ENCODE peak calls at places on chromosomes 16 and 17, in five cellular contexts. P, N, U, V and T are unnamed samples.
A peak's percentile ranks its signal among the peaks of the same experiment; 100 is the strongest.

GRCh38 chr17:38333635-38334295 is 10.0 kb downstream of the GPR179 start:
- DNase-seq in U (peak; percentile 71), P (no peak), N (no peak), V (no peak), T (peak; percentile 81)

GRCh38 chr17:77796201-77796860 is 162.2 kb upstream of the TNRC6C start:
- DNase-seq in V (no peak), N (peak; percentile 60), P (no peak), U (no peak), T (no peak)

GRCh38 chr16:1018447-1018846 is 36.9 kb downstream of the SOX8 start:
- DNase-seq in V (no peak), N (no peak), U (no peak), P (no peak), T (no peak)

GRCh38 chr16:2963074-2963610 is 933 bp upstream of the KREMEN2 start:
- DNase-seq in N (no peak), V (no peak), P (no peak), U (no peak), T (no peak)

GRCh38 chr17:39058524-39058923 is 91.3 kb upstream of the FBXO47 start:
- DNase-seq in V (no peak), U (no peak), N (no peak), P (no peak), T (no peak)

GRCh38 chr17:73524941-73525679 is 119.1 kb downstream of the SDK2 start:
- DNase-seq in N (no peak), P (no peak), V (no peak), U (no peak), T (no peak)

GRCh38 chr16:53509906-53510703 is 7.1 kb upstream of the AKTIP start:
- DNase-seq in U (peak; percentile 88), N (peak; percentile 62), P (peak; percentile 66), V (peak; percentile 57), T (peak; percentile 73)

GRCh38 chr17:32258383-32259121 is 7.1 kb upstream of the RHBDL3 start:
- DNase-seq in V (no peak), P (no peak), N (no peak), U (no peak), T (no peak)

GRCh38 chr16:75108792-75109731 is 7.5 kb downstream of the LDHD start:
- DNase-seq in V (peak; percentile 48), P (peak; percentile 95), N (peak; percentile 88), U (no peak), T (peak; percentile 90)

GRCh38 chr17:62064029-62064790 is 868 bp downstream of the MED13 start:
- DNase-seq in U (no peak), N (no peak), V (no peak), P (no peak), T (no peak)

GRCh38 chr16:57862698-57863433 is 60.6 kb upstream of the KIFC3 start:
- DNase-seq in P (no peak), U (peak; percentile 54), N (no peak), V (no peak), T (no peak)

GRCh38 chr16:51755039-51755501 is 604.0 kb upstream of the SALL1 start:
- DNase-seq in V (no peak), P (no peak), N (no peak), U (peak; percentile 62), T (no peak)

GRCh38 chr17:63998050-63998720 is at the start of gene PRR29:
- DNase-seq in N (no peak), P (peak; percentile 57), U (peak; percentile 85), V (no peak), T (peak; percentile 91)

GRCh38 chr17:63996430-63997182 is 1.5 kb upstream of the PRR29 start:
- DNase-seq in V (no peak), N (no peak), U (no peak), P (peak; percentile 39), T (no peak)

GRCh38 chr17:63997341-63998048 is 656 bp upstream of the PRR29 start:
- DNase-seq in P (peak; percentile 58), V (no peak), N (no peak), U (peak; percentile 54), T (no peak)

GRCh38 chr17:63993368-63993990 is 4.7 kb upstream of the PRR29 start:
- DNase-seq in V (no peak), U (no peak), P (peak; percentile 50), N (no peak), T (no peak)

GRCh38 chr17:63995626-63996025 is 2.5 kb upstream of the PRR29 start:
- DNase-seq in V (no peak), P (peak; percentile 22), U (no peak), N (no peak), T (no peak)
- H3K27me3 ChIP-seq in V (no peaks in the 10 kb centered on the region), P (no peaks in the 10 kb centered on the region), U (no peaks in the 10 kb centered on the region), N (no peaks in the 10 kb centered on the region), T (peaks cover 3% of the 10 kb centered on the region)

DNA sequence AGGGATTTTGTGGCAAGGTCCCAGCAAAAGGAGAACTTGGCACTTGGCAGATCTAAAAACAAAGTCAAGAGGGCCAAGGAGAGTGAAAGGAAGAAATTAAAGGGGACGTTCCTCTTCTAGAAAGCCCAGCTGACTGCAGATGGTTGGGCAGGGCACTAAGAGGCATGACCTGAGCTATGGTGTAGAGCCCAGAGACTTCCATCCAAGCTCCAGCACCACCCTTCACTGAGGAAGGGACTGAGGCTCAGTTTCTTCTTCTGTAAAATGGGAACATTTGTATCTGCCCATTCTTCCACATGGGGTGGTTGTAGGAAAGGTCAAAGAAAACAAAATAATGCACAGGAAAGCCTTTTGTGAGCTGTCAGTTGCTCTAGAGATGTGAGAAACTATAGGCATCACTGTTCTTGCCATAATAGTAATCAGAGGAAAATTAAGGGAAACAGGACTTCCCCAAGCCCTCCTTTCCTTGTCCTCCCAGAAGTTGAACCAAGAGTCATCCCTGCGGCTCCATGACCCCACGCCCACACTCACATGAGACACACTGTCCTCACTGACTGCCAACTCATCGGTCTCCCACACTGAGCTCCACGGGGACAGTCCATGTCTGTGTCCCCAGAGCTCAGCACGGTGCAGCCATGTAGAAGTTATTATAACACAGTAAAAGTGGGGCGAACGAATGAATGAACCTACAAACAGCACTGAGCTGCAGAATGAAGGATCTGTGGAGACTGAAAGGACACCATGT is 10.4 kb downstream of the CD300LF start:
- DNase-seq in U (no peak), V (no peak), P (no peak), N (no peak), T (no peak)
- H3K27me3 ChIP-seq in U (no peaks in the 10 kb centered on the region), V (no peaks in the 10 kb centered on the region), P (peaks cover 4% of the 10 kb centered on the region), N (no peaks in the 10 kb centered on the region), T (no peaks in the 10 kb centered on the region)

GRCh38 chr17:30236807-30237206 is 1.3 kb upstream of the SLC6A4 start:
- DNase-seq in N (peak; percentile 44), U (peak; percentile 59), V (peak; percentile 15), P (no peak), T (peak; percentile 53)
- H3K27me3 ChIP-seq in N (no peaks in the 10 kb centered on the region), U (peaks cover 34% of the 10 kb centered on the region), V (no peaks in the 10 kb centered on the region), P (peaks cover 39% of the 10 kb centered on the region), T (peaks cover 31% of the 10 kb centered on the region)

DNA sequence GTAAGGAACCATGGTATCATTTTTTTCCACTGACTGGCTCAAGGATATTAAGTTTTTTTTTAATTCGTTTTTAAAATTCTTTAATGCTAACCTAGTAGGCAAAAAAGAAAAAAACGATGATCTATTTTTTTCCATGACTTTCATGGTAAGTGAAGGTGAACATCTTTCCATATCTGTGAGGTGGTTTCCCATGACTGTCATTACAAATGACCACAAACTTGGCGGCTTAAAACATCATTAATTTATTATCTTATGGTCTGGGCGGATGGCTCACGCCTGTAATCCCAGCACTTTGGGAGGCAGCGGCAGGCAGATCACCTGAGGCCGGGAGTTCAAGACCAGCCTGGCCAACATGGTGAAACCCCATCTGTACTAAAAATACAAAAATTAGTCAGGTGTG is 10.5 kb downstream of the AHSP start:
- DNase-seq in U (no peak), N (no peak), P (no peak), V (no peak), T (no peak)
- H3K27me3 ChIP-seq in U (no peaks in the 10 kb centered on the region), N (peaks cover 3% of the 10 kb centered on the region), P (peaks cover 6% of the 10 kb centered on the region), V (no peaks in the 10 kb centered on the region), T (peaks cover 61% of the 10 kb centered on the region)

GRCh38 chr16:56613706-56614105 is 5.3 kb downstream of the MT2A start:
- DNase-seq in N (no peak), U (no peak), V (no peak), P (no peak), T (no peak)

GRCh38 chr16:56616608-56617211 is 8.3 kb downstream of the MT2A start:
- DNase-seq in P (no peak), U (no peak), V (no peak), N (no peak), T (no peak)

GRCh38 chr16:56617212-56618085 is 8.1 kb upstream of the MT1E start:
- DNase-seq in N (peak; percentile 79), P (peak; percentile 65), V (no peak), U (no peak), T (peak; percentile 79)

GRCh38 chr16:56615353-56615752 is 7.0 kb downstream of the MT2A start:
- DNase-seq in P (no peak), U (no peak), N (no peak), V (no peak), T (no peak)

GRCh38 chr16:56614549-56614991 is 6.2 kb downstream of the MT2A start:
- DNase-seq in V (no peak), U (no peak), P (no peak), N (no peak), T (no peak)
- H3K27me3 ChIP-seq in V (no peaks in the 10 kb centered on the region), U (peaks cover 38% of the 10 kb centered on the region), P (no peaks in the 10 kb centered on the region), N (no peaks in the 10 kb centered on the region), T (peaks cover 31% of the 10 kb centered on the region)

DNA sequence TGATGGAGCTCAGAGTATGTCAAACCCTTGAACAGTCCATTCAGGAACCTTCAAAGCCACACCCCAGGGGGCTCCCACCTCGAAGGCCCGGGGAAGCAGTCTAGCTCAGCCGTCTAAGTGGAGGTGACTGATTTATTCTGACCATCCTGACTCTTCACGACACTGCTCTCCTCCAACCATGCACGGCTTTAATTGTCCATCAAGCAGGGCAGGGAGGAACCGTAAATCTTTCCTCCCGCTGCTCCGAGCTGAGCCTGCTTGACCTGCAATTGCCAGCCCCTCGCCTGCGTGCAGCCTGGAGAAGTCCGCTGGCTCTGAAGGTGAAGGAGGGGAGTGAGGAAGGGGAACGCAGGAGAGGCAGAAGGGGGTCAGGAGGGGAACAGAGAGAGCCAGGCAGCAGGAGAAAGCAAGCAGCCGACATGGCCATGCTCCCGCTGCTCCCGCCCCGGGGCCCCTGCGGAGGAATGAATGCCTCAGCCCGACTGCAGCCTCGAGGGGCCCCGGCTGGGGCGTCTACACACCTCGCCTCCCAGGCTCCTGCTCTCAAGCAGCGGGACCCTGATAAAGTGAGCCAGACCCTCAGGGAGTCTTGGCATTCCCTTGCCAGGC is 10.1 kb downstream of the RBFOX3 start:
- DNase-seq in N (no peak), U (no peak), P (no peak), V (no peak), T (no peak)
- H3K27me3 ChIP-seq in N (no peaks in the 10 kb centered on the region), U (no peaks in the 10 kb centered on the region), P (peaks cover 98% of the 10 kb centered on the region), V (no peaks in the 10 kb centered on the region), T (peaks cover 19% of the 10 kb centered on the region)

DNA sequence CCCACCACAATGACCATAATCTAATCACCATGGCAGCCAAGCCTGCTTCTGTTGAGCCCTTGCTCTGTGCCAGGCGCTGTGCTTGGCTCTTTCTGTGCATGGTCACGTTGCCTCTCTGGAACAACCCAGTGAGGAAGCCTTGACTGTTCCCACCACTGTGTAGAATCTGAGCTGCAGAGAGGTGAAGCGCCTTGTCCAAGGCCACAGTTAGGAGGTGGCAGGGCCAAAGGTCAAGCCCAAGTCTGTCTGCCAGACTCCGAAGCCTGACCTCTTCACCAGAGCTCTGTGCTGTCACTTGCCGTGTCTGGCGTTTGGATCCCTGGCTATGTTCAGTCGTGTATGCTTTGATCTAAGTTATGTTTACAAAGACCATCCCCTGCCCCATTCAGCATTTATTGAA is 10.5 kb downstream of the CLEC16A start:
- DNase-seq in N (no peak), V (no peak), U (no peak), P (no peak), T (peak; percentile 27)
- H3K27me3 ChIP-seq in N (no peaks in the 10 kb centered on the region), V (no peaks in the 10 kb centered on the region), U (no peaks in the 10 kb centered on the region), P (no peaks in the 10 kb centered on the region), T (no peaks in the 10 kb centered on the region)